ENCODE peak calls at places on chromosomes 5 and 9, in four cellular contexts. R is kidney epithelial cell, X is mesothelial cell of epicardium, C is dorsolateral prefrontal cortex. L is an unnamed sample.

GRCh38 chr9:86093788-86094555 is 5.4 kb downstream of the GOLM1 start:
- DNase-seq in X (no peak), R (no peak), C (no peak), L (no peak)

GRCh38 chr9:89710689-89711088 is 105.9 kb downstream of the GADD45G start:
- DNase-seq in X (no peak), C (no peak), R (no peak), L (no peak)

GRCh38 chr5:32984851-32985250 is 273.7 kb downstream of the NPR3 start:
- DNase-seq in R (no peak), C (no peak), X (no peak), L (no peak)

GRCh38 chr5:33679791-33680190 is 212.0 kb downstream of the ADAMTS12 start:
- DNase-seq in R (no peak), C (no peak), X (no peak), L (no peak)

GRCh38 chr5:78651468-78651867 is 2.9 kb upstream of the LHFPL2 start:
- DNase-seq in X (no peak), C (no peak), R (no peak), L (no peak)

GRCh38 chr9:83708515-83709158 is 879 bp upstream of the UBQLN1 start:
- DNase-seq in X (no peak), R (no peak), C (peak; percentile 75), L (peak; percentile 22)

GRCh38 chr5:132506094-132506692 is 15.6 kb upstream of the IRF1 start:
- DNase-seq in C (no peak), R (no peak), X (no peak), L (no peak)

GRCh38 chr9:92774274-92774673 is 9.6 kb upstream of the BICD2 start:
- DNase-seq in C (no peak), R (no peak), X (no peak), L (no peak)

GRCh38 chr9:131557855-131558548 is 12.7 kb downstream of the PRRT1B start:
- DNase-seq in C (no peak), R (no peak), X (no peak), L (no peak)

GRCh38 chr5:133947431-133947841 is 21.0 kb downstream of the C5orf15 start:
- DNase-seq in R (no peak), X (no peak), C (no peak), L (no peak)

GRCh38 chr9:16029796-16030363 is 477.0 kb downstream of the CCDC171 start:
- DNase-seq in X (no peak), R (no peak), C (no peak), L (no peak)

DNA sequence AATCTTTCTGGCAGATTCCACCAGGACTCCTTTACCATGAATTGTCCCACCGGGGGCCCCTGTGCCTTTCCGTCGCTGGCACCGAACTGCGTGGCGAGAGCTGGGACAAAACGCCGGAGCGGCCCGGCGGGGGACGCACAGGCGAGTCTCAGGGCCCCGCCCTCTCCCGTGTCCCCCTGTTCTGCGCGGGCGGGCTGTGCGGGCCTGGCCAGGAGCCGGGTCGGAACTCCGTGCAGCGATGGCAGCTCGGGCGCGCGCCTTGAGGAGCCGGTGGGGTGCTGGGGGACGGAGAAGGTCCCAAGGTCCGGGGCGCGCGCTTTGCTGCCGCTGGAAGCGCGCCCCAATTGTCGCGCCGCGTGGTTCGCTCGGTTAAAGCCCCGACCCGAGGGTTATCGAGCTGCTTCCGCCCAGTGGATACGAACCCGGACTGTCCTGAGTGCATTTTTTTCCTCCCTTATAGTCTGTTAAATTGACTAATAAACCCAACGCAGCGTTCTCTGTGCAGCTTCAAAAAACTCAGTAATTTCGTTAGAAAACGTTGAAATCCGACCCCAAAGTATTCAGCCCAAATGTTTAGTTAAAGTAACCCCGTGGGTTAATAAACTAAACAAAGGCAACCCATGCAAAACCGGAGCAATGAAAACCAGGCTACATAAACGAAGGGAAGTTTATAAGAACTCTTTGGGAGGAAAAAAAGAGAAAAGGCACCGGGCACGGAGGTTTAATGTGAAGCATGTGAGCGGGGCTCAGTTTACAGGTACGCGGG is 125.4 kb downstream of the TMEM174 start:
- DNase-seq in R (no peak), X (no peak), C (no peak), L (no peak)
- TF ChIP-seq CTCF in R (no peak), X (no peak), C (no peak), L (no peak)

GRCh38 chr9:35161713-35162604 is at the start of gene UNC13B:
- DNase-seq in R (peak; percentile 67), X (peak; percentile 93), C (peak; percentile 96), L (peak; percentile 91)
- TF ChIP-seq CTCF in R (peak; percentile 17), X (no peak), C (peak; percentile 10), L (peak; percentile 27)

GRCh38 chr9:116958886-116959285 is 271.8 kb downstream of the TRIM32 start:
- DNase-seq in C (no peak), R (no peak), X (no peak), L (no peak)
- TF ChIP-seq CTCF in C (no peak), R (no peak), X (no peak), L (no peak)

GRCh38 chr9:5999443-6000104 is 15.8 kb downstream of the RANBP6 start:
- DNase-seq in X (no peak), R (no peak), C (no peak), L (no peak)

GRCh38 chr9:5994486-5994885 is 20.9 kb downstream of the RANBP6 start:
- DNase-seq in C (no peak), X (no peak), R (no peak), L (no peak)
- TF ChIP-seq CTCF in C (no peak), X (no peak), R (no peak), L (no peak)

GRCh38 chr5:180155331-180155881 is 53.6 kb downstream of the RASGEF1C start:
- DNase-seq in X (no peak), C (no peak), R (no peak), L (no peak)

GRCh38 chr5:180153991-180154390 is 55.0 kb downstream of the RASGEF1C start:
- DNase-seq in R (no peak), C (no peak), X (no peak), L (no peak)

GRCh38 chr5:180154821-180155220 is 54.2 kb downstream of the RASGEF1C start:
- DNase-seq in R (no peak), X (no peak), C (no peak), L (no peak)

GRCh38 chr5:180157866-180158265 is 51.1 kb downstream of the RASGEF1C start:
- DNase-seq in X (no peak), C (no peak), R (no peak), L (no peak)

GRCh38 chr5:180156141-180156540 is 52.9 kb downstream of the RASGEF1C start:
- DNase-seq in R (no peak), C (no peak), X (peak; percentile 15), L (no peak)
- TF ChIP-seq CTCF in R (no peak), C (no peak), X (no peak), L (no peak)

GRCh38 chr5:138725153-138725884 is 27.9 kb upstream of the CTNNA1 start:
- DNase-seq in C (peak; percentile 51), X (peak; percentile 34), R (peak; percentile 45), L (peak; percentile 3)
- TF ChIP-seq CTCF in C (no peak), X (no peak), R (peak; percentile 21), L (peak; percentile 6)

DNA sequence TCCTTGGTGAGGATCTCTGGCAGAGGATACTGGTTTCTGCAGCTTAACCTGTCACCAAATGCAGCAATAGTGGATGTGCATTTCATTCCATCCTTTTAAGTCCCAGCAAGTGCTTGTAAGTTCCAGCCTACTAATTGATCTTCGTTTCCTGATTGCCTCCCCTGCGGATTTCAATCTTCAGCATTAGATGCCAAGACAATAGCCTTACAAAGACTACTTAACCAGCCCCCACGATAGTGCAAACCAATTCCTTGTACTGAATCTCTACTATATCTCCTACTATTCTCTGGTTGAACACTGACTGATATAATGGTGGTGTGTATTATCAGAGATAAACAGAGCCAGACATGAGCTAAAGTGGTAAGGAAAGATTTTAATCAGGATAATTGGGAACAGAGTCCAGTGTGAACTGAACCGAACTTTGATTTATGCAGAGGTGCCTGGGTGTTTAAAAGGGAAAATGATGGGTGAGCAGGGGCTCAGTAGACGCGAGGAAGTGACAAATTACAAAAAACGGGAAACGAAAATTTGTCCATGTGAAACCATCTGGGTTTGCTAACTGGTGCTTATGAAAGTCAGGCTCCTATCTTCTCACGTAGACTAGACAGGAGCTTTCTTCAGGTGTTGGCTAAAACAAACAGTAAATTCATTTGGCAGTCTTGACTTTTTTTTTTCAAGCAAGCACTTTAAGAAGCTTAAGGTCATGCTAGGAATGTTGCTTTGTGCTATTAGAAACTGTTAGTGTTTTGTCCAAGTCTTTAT is 106.9 kb upstream of the ST8SIA4 start:
- DNase-seq in C (no peak), R (no peak), X (no peak), L (no peak)
- TF ChIP-seq CTCF in C (no peak), R (no peak), X (no peak), L (no peak)

DNA sequence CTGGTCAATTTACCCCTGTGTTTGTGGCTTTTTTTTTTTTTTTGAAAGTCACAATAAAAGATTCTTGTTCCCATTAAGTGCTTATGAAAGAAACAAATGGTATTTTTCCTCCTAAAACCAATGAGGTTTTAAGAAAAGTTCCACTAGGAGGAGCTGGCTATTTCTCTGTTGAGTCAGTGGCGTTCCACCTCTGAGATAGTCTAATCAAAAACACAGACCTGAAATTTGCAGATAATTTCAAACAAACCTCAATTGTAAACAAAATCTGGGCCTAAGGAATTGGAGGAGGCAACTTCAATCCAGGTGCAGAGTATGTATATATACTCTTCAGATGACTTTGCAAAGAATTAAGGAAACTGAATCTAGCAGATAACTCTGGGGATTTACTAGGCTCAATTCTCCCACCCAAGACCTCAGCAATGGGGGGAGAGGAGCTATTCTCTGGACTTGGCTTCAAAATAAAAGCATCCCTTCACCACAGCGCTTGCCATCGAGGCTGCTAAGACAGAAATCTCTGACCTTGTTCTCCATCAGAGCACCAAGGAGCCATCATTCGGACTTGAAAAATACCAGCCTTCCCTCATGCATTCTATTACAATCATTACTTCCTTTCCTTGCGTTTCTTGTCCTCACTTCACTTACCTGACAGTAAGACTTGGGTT is 52.4 kb downstream of the FANCC start:
- DNase-seq in C (no peak), X (no peak), R (no peak), L (no peak)
- TF ChIP-seq CTCF in C (no peak), X (no peak), R (peak; percentile 51), L (no peak)

L was measured in thoracic aorta.